ENCODE peak calls at places on chromosome 2, in six cellular contexts. C is stimulated activated CD4-positive, alpha-beta T cell treated with anti-CD3 and anti-CD28 coated beads, Interleukin-2, amount 100 ng/mL, for 24 hours; O is WTC11; Y is aorta; A is cardiac fibroblast; N is DMS 273 treated with DMSO at 0.1 percent for 48 hours. L is an unnamed sample.

GRCh38 chr2:26366957-26367356 is 20.4 kb upstream of the ADGRF3 start:
- DNase-seq in A (no peak), Y (no peak), C (no peak), O (no peak), N (no peak), L (no peak)

GRCh38 chr2:39524756-39525635 is 87.9 kb upstream of the MAP4K3 start:
- DNase-seq in A (no peak), O (no peak), C (no peak), N (no peak), Y (no peak), L (no peak)

GRCh38 chr2:96591054-96591453 is 47.1 kb downstream of the KANSL3 start:
- DNase-seq in O (no peak), C (no peak), A (peak), Y (no peak), N (no peak), L (no peak)

GRCh38 chr2:63926800-63927199 is 85.1 kb downstream of the UGP2 start:
- DNase-seq in C (no peak), N (no peak), O (no peak), A (no peak), Y (no peak), L (no peak)

GRCh38 chr2:126658910-126659613 is 3.1 kb downstream of the GYPC start:
- DNase-seq in C (peak), A (peak), Y (peak), O (no peak), N (no peak), L (peak)

GRCh38 chr2:27184115-27184514 is 27.7 kb upstream of the ATRAID start:
- DNase-seq in C (no peak), O (no peak), A (no peak), Y (no peak), N (no peak), L (no peak)

GRCh38 chr2:42789751-42790150 is 2.6 kb downstream of the HAAO start:
- DNase-seq in Y (no peak), C (no peak), N (no peak), O (no peak), A (no peak), L (no peak)

GRCh38 chr2:177535000-177535399 is 142.4 kb downstream of the AGPS start:
- DNase-seq in Y (no peak), N (no peak), C (no peak), O (no peak), A (no peak), L (no peak)

GRCh38 chr2:2012505-2012904 is 268.2 kb upstream of the PXDN start:
- DNase-seq in N (no peak), A (peak), Y (no peak), C (no peak), O (no peak), L (no peak)

GRCh38 chr2:100422320-100422719 is 4.9 kb upstream of the CHST10 start:
- DNase-seq in O (peak), A (peak), C (no peak), N (no peak), Y (no peak), L (no peak)

GRCh38 chr2:237859082-237859433 is 365 bp upstream of the RAMP1 start:
- DNase-seq in N (no peak), O (no peak), A (no peak), C (no peak), Y (no peak), L (no peak)

GRCh38 chr2:114127372-114127771 is 237.5 kb downstream of the ACTR3 start:
- DNase-seq in C (no peak), A (peak), N (no peak), Y (no peak), O (no peak), L (no peak)

GRCh38 chr2:36780231-36780808 is 83.8 kb downstream of the VIT start:
- DNase-seq in A (peak), C (no peak), N (peak), Y (no peak), O (no peak), L (no peak)

GRCh38 chr2:134421556-134422328 is 167.9 kb downstream of the MGAT5 start:
- DNase-seq in C (no peak), N (no peak), O (no peak), Y (no peak), A (no peak), L (no peak)

GRCh38 chr2:68716539-68716938 is 18.1 kb upstream of the ARHGAP25 start:
- DNase-seq in C (no peak), A (no peak), Y (no peak), O (no peak), N (no peak), L (no peak)

GRCh38 chr2:7037340-7038333 is 120.4 kb downstream of the RNF144A start:
- DNase-seq in A (peak), N (no peak), O (peak), C (peak), Y (peak), L (peak)

GRCh38 chr2:160140001-160140400 is 60.1 kb downstream of the ITGB6 start:
- DNase-seq in Y (no peak), C (no peak), O (no peak), N (no peak), A (peak), L (no peak)

GRCh38 chr2:154484338-154485099 is 214.0 kb upstream of the KCNJ3 start:
- DNase-seq in C (no peak), O (no peak), Y (no peak), A (no peak), N (no peak), L (no peak)

GRCh38 chr2:68771211-68771721 is 36.7 kb downstream of the ARHGAP25 start:
- DNase-seq in O (no peak), Y (no peak), N (no peak), C (no peak), A (no peak), L (no peak)

GRCh38 chr2:118251427-118251826 is 163.2 kb downstream of the INSIG2 start:
- DNase-seq in N (no peak), A (no peak), Y (no peak), O (no peak), C (no peak), L (no peak)

GRCh38 chr2:225466891-225467604 is 67.5 kb downstream of the NYAP2 start:
- DNase-seq in N (no peak), O (no peak), C (no peak), A (no peak), Y (no peak), L (no peak)

GRCh38 chr2:148338544-148338943 is 306.0 kb upstream of the EPC2 start:
- DNase-seq in O (no peak), C (no peak), Y (no peak), A (peak), N (no peak), L (no peak)

GRCh38 chr2:14634885-14635871 is 2.7 kb downstream of the LRATD1 start:
- DNase-seq in A (peak), Y (peak), N (no peak), O (peak), C (no peak), L (peak)

GRCh38 chr2:120988741-120989555 is 253.3 kb downstream of the GLI2 start:
- DNase-seq in C (no peak), Y (no peak), A (no peak), O (no peak), N (no peak), L (no peak)

GRCh38 chr2:7845332-7845731 is 836.5 kb upstream of the ID2 start:
- DNase-seq in N (no peak), O (no peak), A (peak), Y (no peak), C (no peak), L (no peak)

GRCh38 chr2:201642086-201642578 is 1.2 kb downstream of the TMEM237 start:
- DNase-seq in O (no peak), C (no peak), Y (no peak), A (no peak), N (no peak), L (no peak)

L was measured in lower lobe of right lung.